ENCODE peak calls at places on chromosomes 5 and 9, in five cellular contexts. C is activated naive CD8-positive, alpha-beta T cell treated with anti-CD3 and anti-CD28 coated beads, Interleukin-2, amount 50 U/mL, for 24 hours; U is skeletal muscle cell; G is T-helper 2 cell; X is kidney glomerular epithelial cell. L is an unnamed sample.

GRCh38 chr5:80668016-80668969 is 13.5 kb upstream of the DHFR start:
- DNase-seq in X (no peak), G (no peak), C (no peak), U (no peak), L (no peak)

GRCh38 chr5:76701298-76701697 is 14.6 kb upstream of the F2R start:
- DNase-seq in X (peak; percentile 88), C (no peak), U (peak; percentile 93), G (no peak), L (peak; percentile 80)

GRCh38 chr9:90065001-90065400 is 460.2 kb downstream of the GADD45G start:
- DNase-seq in X (no peak), C (no peak), U (no peak), G (no peak), L (no peak)

GRCh38 chr5:96751203-96752169 is 56.3 kb downstream of the ERAP1 start:
- DNase-seq in C (no peak), G (no peak), U (no peak), X (no peak), L (no peak)

GRCh38 chr9:14221119-14221518 is 92.8 kb downstream of the NFIB start:
- DNase-seq in U (no peak), C (no peak), G (no peak), X (no peak), L (no peak)

GRCh38 chr9:109251080-109251775 is 69.6 kb downstream of the EPB41L4B start:
- DNase-seq in X (peak; percentile 9), C (no peak), U (no peak), G (no peak), L (peak; percentile 18)

GRCh38 chr9:136247947-136248637 is 2.5 kb upstream of the QSOX2 start:
- DNase-seq in C (no peak), G (no peak), U (no peak), X (no peak), L (no peak)

GRCh38 chr9:134219721-134220060 is 55.3 kb upstream of the RNU6ATAC start:
- DNase-seq in C (no peak), U (no peak), X (no peak), G (no peak), L (no peak)

GRCh38 chr5:124136609-124137008 is 609.8 kb downstream of the ZNF608 start:
- DNase-seq in X (no peak), U (no peak), C (no peak), G (no peak), L (no peak)

GRCh38 chr9:96603305-96604004 is 16.2 kb downstream of the CDC14B start:
- DNase-seq in X (no peak), G (no peak), U (no peak), C (no peak), L (peak; percentile 48)

GRCh38 chr5:149439899-149440655 is 61.0 kb upstream of the IL17B start:
- DNase-seq in G (no peak), C (peak; percentile 18), U (no peak), X (peak; percentile 94), L (no peak)

GRCh38 chr9:91712811-91713210 is 237.2 kb downstream of the ROR2 start:
- DNase-seq in X (no peak), G (no peak), C (no peak), U (no peak), L (no peak)

GRCh38 chr5:8136271-8136670 is 267.3 kb downstream of the MTRR start:
- DNase-seq in G (no peak), X (no peak), C (no peak), U (no peak), L (no peak)

GRCh38 chr9:65430221-65430620 is 145.2 kb upstream of the FOXD4L5 start:
- DNase-seq in C (no peak), G (no peak), X (no peak), U (no peak), L (no peak)

GRCh38 chr9:114216081-114216480 is 60.7 kb downstream of the COL27A1 start:
- DNase-seq in X (no peak), U (no peak), C (no peak), G (no peak), L (peak; percentile 63)

GRCh38 chr5:15373151-15373550 is 126.8 kb upstream of the FBXL7 start:
- DNase-seq in X (no peak), G (no peak), C (no peak), U (no peak), L (no peak)

GRCh38 chr9:137461663-137462395 is 2.7 kb upstream of the NSMF start:
- DNase-seq in X (no peak), U (no peak), G (peak; percentile 95), C (peak; percentile 93), L (peak; percentile 22)

GRCh38 chr5:145922059-145922458 is 14.3 kb upstream of the SH3RF2 start:
- DNase-seq in C (no peak), X (no peak), U (no peak), G (no peak), L (no peak)

GRCh38 chr5:149679876-149680809 is 50.0 kb upstream of the PPARGC1B start:
- DNase-seq in U (no peak), G (no peak), C (no peak), X (no peak), L (no peak)

GRCh38 chr5:113062869-113063508 is 86.4 kb downstream of the DCP2 start:
- DNase-seq in C (no peak), X (no peak), G (no peak), U (no peak), L (no peak)

GRCh38 chr5:130337179-130337888 is 433.1 kb downstream of the CHSY3 start:
- DNase-seq in G (no peak), X (peak; percentile 22), C (no peak), U (peak; percentile 32), L (peak; percentile 24)

GRCh38 chr9:37936965-37937364 is 33.0 kb upstream of the SLC25A51 start:
- DNase-seq in U (peak; percentile 41), C (no peak), G (no peak), X (no peak), L (peak; percentile 77)

GRCh38 chr5:74679968-74680367 is 5.1 kb upstream of the HEXB start:
- DNase-seq in G (no peak), U (no peak), X (no peak), C (no peak), L (no peak)

GRCh38 chr5:32574540-32575175 is 10.7 kb upstream of the SUB1 start:
- DNase-seq in C (no peak), X (no peak), U (no peak), G (no peak), L (no peak)

GRCh38 chr5:180900178-180900577 is 1.2 kb downstream of the BTNL8 start:
- DNase-seq in U (no peak), X (no peak), G (no peak), C (no peak), L (no peak)

GRCh38 chr9:137989999-137990715 is 112.6 kb downstream of the CACNA1B start:
- DNase-seq in X (no peak), C (no peak), G (no peak), U (no peak), L (no peak)

GRCh38 chr9:124688238-124688904 is 82.7 kb downstream of the NR6A1 start:
- DNase-seq in U (no peak), G (no peak), C (no peak), X (no peak), L (no peak)

GRCh38 chr9:79049371-79049770 is 522.4 kb upstream of the TLE4 start:
- DNase-seq in C (no peak), G (no peak), U (no peak), X (no peak), L (no peak)

GRCh38 chr5:68883441-68883840 is 210.4 kb upstream of the SLC30A5 start:
- DNase-seq in X (no peak), G (no peak), U (no peak), C (no peak), L (no peak)

GRCh38 chr5:133932441-133933168 is 35.8 kb downstream of the C5orf15 start:
- DNase-seq in X (no peak), U (no peak), C (no peak), G (no peak), L (no peak)

GRCh38 chr9:111036068-111036789 is 2.0 kb downstream of the LPAR1 start:
- DNase-seq in U (no peak), C (no peak), X (peak; percentile 2), G (no peak), L (peak; percentile 66)

GRCh38 chr5:135227064-135228022 is 171.7 kb downstream of the MACROH2A1 start:
- DNase-seq in X (no peak), G (no peak), U (no peak), C (no peak), L (no peak)

GRCh38 chr9:137745541-137745991 is 126.8 kb downstream of the EHMT1 start:
- DNase-seq in C (no peak), G (no peak), U (no peak), X (no peak), L (no peak)

GRCh38 chr5:179275941-179276837 is 69.1 kb downstream of the ADAMTS2 start:
- DNase-seq in X (peak; percentile 92), G (no peak), C (no peak), U (peak; percentile 91), L (peak; percentile 98)

GRCh38 chr9:22529426-22530199 is 83.0 kb downstream of the DMRTA1 start:
- DNase-seq in C (no peak), G (no peak), X (no peak), U (peak; percentile 8), L (no peak)

GRCh38 chr5:145130996-145131395 is 704.1 kb downstream of the PRELID2 start:
- DNase-seq in C (no peak), X (no peak), G (no peak), U (no peak), L (no peak)

GRCh38 chr5:138338411-138339085 is 482 bp downstream of the FAM53C start:
- DNase-seq in X (no peak), U (no peak), C (peak; percentile 18), G (no peak), L (no peak)

GRCh38 chr9:93667006-93667405 is 90.6 kb downstream of the PHF2 start:
- DNase-seq in C (no peak), G (no peak), X (no peak), U (no peak), L (no peak)

GRCh38 chr9:5900622-5901021 is 9.9 kb downstream of the MLANA start:
- DNase-seq in X (no peak), G (no peak), C (no peak), U (no peak), L (no peak)